ENCODE peak calls at places on chromosomes 1 and 21, in eight cellular contexts. One of them, this sample, is unnamed.

GRCh38 chr1:54287821-54288220 is 87.9 kb downstream of the MRPL37 start:
- DNase-seq in body of pancreas: no peak
- DNase-seq in adrenal gland: no peak
- DNase-seq in spleen: no peak
- DNase-seq in tibial nerve: no peak
- DNase-seq in transverse colon: no peak
- DNase-seq in A549: no peak
- DNase-seq in heart left ventricle: no peak
- DNase-seq in this sample: no peak

GRCh38 chr1:29828526-29829447 is 592.5 kb downstream of the PTPRU start:
- DNase-seq in body of pancreas: no peak
- DNase-seq in spleen: peak; percentile 57
- DNase-seq in tibial nerve: no peak
- DNase-seq in adrenal gland: no peak
- DNase-seq in heart left ventricle: no peak
- DNase-seq in transverse colon: no peak
- DNase-seq in A549: no peak
- DNase-seq in this sample: no peak

GRCh38 chr1:92091625-92092024 is 11.5 kb downstream of the BTBD8 start:
- DNase-seq in adrenal gland: no peak
- DNase-seq in spleen: no peak
- DNase-seq in A549: no peak
- DNase-seq in tibial nerve: no peak
- DNase-seq in heart left ventricle: no peak
- DNase-seq in transverse colon: no peak
- DNase-seq in body of pancreas: no peak
- DNase-seq in this sample: no peak

GRCh38 chr21:30257773-30258172 is 25.0 kb downstream of the KRTAP24-1 start:
- DNase-seq in heart left ventricle: no peak
- DNase-seq in adrenal gland: no peak
- DNase-seq in A549: no peak
- DNase-seq in tibial nerve: peak; percentile 21
- DNase-seq in body of pancreas: no peak
- DNase-seq in spleen: no peak
- DNase-seq in transverse colon: no peak
- DNase-seq in this sample: no peak

GRCh38 chr21:27565418-27565817 is 598.5 kb upstream of the ADAMTS5 start:
- DNase-seq in heart left ventricle: no peak
- DNase-seq in body of pancreas: no peak
- DNase-seq in tibial nerve: no peak
- DNase-seq in spleen: no peak
- DNase-seq in A549: no peak
- DNase-seq in transverse colon: no peak
- DNase-seq in adrenal gland: no peak
- DNase-seq in this sample: no peak

GRCh38 chr21:29105218-29105617 is 25.2 kb upstream of the MAP3K7CL start:
- DNase-seq in transverse colon: no peak
- DNase-seq in A549: no peak
- DNase-seq in body of pancreas: no peak
- DNase-seq in tibial nerve: no peak
- DNase-seq in heart left ventricle: no peak
- DNase-seq in spleen: no peak
- DNase-seq in adrenal gland: no peak
- DNase-seq in this sample: no peak

GRCh38 chr1:66247415-66248208 is 286.3 kb upstream of the SGIP1 start:
- DNase-seq in spleen: peak; percentile 75
- DNase-seq in A549: no peak
- DNase-seq in body of pancreas: no peak
- DNase-seq in tibial nerve: no peak
- DNase-seq in adrenal gland: no peak
- DNase-seq in transverse colon: no peak
- DNase-seq in heart left ventricle: no peak
- DNase-seq in this sample: no peak

GRCh38 chr1:172004671-172005070 is 163.4 kb downstream of the DNM3 start:
- DNase-seq in tibial nerve: no peak
- DNase-seq in body of pancreas: no peak
- DNase-seq in adrenal gland: no peak
- DNase-seq in spleen: no peak
- DNase-seq in transverse colon: no peak
- DNase-seq in heart left ventricle: no peak
- DNase-seq in A549: no peak
- DNase-seq in this sample: no peak

GRCh38 chr21:41758550-41758949 is 8.3 kb downstream of the RIPK4 start:
- DNase-seq in tibial nerve: no peak
- DNase-seq in transverse colon: no peak
- DNase-seq in A549: no peak
- DNase-seq in heart left ventricle: no peak
- DNase-seq in spleen: peak; percentile 19
- DNase-seq in adrenal gland: no peak
- DNase-seq in body of pancreas: no peak
- DNase-seq in this sample: no peak

GRCh38 chr1:53367503-53368313 is 39.8 kb upstream of the LRP8 start:
- DNase-seq in transverse colon: peak; percentile 19
- DNase-seq in heart left ventricle: no peak
- DNase-seq in A549: no peak
- DNase-seq in body of pancreas: no peak
- DNase-seq in tibial nerve: no peak
- DNase-seq in spleen: peak; percentile 80
- DNase-seq in adrenal gland: no peak
- DNase-seq in this sample: peak; percentile 52

GRCh38 chr1:226738421-226738994 is 574 bp downstream of the ITPKB start:
- DNase-seq in spleen: peak; percentile 91
- DNase-seq in transverse colon: peak; percentile 48
- DNase-seq in body of pancreas: peak; percentile 51
- DNase-seq in A549: no peak
- DNase-seq in heart left ventricle: peak; percentile 32
- DNase-seq in adrenal gland: no peak
- DNase-seq in tibial nerve: no peak
- DNase-seq in this sample: no peak

GRCh38 chr1:225878282-225878681 is 3.9 kb downstream of the TMEM63A start:
- DNase-seq in adrenal gland: no peak
- DNase-seq in spleen: peak; percentile 36
- DNase-seq in heart left ventricle: no peak
- DNase-seq in body of pancreas: no peak
- DNase-seq in tibial nerve: no peak
- DNase-seq in A549: no peak
- DNase-seq in transverse colon: no peak
- DNase-seq in this sample: no peak

GRCh38 chr1:41260768-41261167 is 18.7 kb upstream of the SCMH1 start:
- DNase-seq in spleen: no peak
- DNase-seq in heart left ventricle: no peak
- DNase-seq in adrenal gland: no peak
- DNase-seq in transverse colon: no peak
- DNase-seq in tibial nerve: no peak
- DNase-seq in A549: no peak
- DNase-seq in body of pancreas: no peak
- DNase-seq in this sample: no peak

GRCh38 chr21:46118871-46119564 is 21.1 kb downstream of the COL6A2 start:
- DNase-seq in heart left ventricle: peak; percentile 5
- DNase-seq in A549: no peak
- DNase-seq in body of pancreas: peak; percentile 4
- DNase-seq in spleen: peak; percentile 59
- DNase-seq in adrenal gland: no peak
- DNase-seq in tibial nerve: no peak
- DNase-seq in transverse colon: peak; percentile 6
- DNase-seq in this sample: peak; percentile 81

GRCh38 chr1:201305815-201306214 is 22.5 kb downstream of the PKP1 start:
- DNase-seq in heart left ventricle: no peak
- DNase-seq in tibial nerve: no peak
- DNase-seq in transverse colon: no peak
- DNase-seq in body of pancreas: no peak
- DNase-seq in spleen: no peak
- DNase-seq in adrenal gland: no peak
- DNase-seq in A549: no peak
- DNase-seq in this sample: no peak

GRCh38 chr1:3564921-3565831 is 46.1 kb downstream of the MEGF6 start:
- DNase-seq in spleen: peak; percentile 80
- DNase-seq in heart left ventricle: no peak
- DNase-seq in tibial nerve: no peak
- DNase-seq in A549: peak; percentile 73
- DNase-seq in transverse colon: no peak
- DNase-seq in adrenal gland: no peak
- DNase-seq in body of pancreas: peak; percentile 37
- DNase-seq in this sample: no peak

GRCh38 chr1:110136911-110137310 is 13.4 kb upstream of the SLC6A17 start:
- DNase-seq in heart left ventricle: peak; percentile 28
- DNase-seq in adrenal gland: no peak
- DNase-seq in A549: no peak
- DNase-seq in body of pancreas: peak; percentile 61
- DNase-seq in transverse colon: no peak
- DNase-seq in spleen: no peak
- DNase-seq in tibial nerve: no peak
- DNase-seq in this sample: no peak

DNA sequence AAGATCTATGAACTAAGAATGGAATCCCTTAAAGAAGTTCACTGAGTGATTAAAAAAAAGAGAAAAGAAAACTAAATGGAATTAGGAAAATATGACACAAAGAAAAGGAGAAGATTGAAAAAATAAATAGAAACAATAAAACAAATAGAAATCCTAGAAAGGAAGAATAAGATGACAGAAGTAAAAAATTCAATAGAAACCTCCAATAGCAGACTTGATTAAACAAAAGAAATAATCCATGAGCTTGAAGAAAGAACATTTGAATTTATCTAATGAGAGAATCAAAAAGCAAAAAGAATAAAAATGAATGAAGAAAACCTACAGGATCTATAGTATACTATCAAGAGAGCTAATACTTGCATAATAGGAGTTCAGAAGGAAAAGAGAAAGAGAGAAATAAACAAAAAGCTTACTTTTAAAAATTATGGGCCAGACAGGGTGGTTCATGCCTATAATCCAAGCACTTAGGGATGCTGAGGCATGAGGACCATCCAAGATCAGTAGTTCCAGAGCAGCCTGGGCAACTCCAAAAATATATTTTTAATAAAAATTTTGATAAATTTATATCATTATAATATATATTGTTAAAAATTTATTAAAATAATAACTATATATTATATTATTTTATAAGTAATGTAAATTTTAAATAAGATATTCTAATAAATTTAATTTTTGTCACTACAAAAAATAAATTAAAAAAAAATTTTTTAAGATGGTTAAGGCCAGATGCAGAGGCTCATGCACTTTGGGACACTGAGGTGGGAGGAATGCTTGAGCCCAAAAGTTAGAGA is 9.4 kb upstream of the VN1R5 start:
- DNase-seq in spleen: no peak
- DNase-seq in tibial nerve: no peak
- DNase-seq in transverse colon: no peak
- DNase-seq in adrenal gland: no peak
- DNase-seq in body of pancreas: no peak
- DNase-seq in heart left ventricle: no peak
- DNase-seq in A549: no peak
- DNase-seq in this sample: no peak
- TF ChIP-seq POLR2A in spleen: no peak
- TF ChIP-seq POLR2A in tibial nerve: no peak
- TF ChIP-seq POLR2A in transverse colon: no peak
- TF ChIP-seq POLR2A in adrenal gland: no peak
- TF ChIP-seq POLR2A in body of pancreas: no peak
- TF ChIP-seq POLR2A in heart left ventricle: no peak
- TF ChIP-seq POLR2A in A549: no peak
- TF ChIP-seq POLR2A in this sample: no peak

GRCh38 chr1:218459878-218460277 is 114.7 kb downstream of the TGFB2 start:
- DNase-seq in tibial nerve: no peak
- DNase-seq in A549: peak; percentile 78
- DNase-seq in spleen: no peak
- DNase-seq in heart left ventricle: peak; percentile 43
- DNase-seq in body of pancreas: no peak
- DNase-seq in adrenal gland: peak; percentile 31
- DNase-seq in transverse colon: no peak
- DNase-seq in this sample: no peak
- H3K4me3 ChIP-seq in tibial nerve: no peak overlapping the region
- H3K4me3 ChIP-seq in A549: peak overlapping the region; percentile 10
- H3K4me3 ChIP-seq in spleen: no peak overlapping the region
- H3K4me3 ChIP-seq in heart left ventricle: no peak overlapping the region
- H3K4me3 ChIP-seq in body of pancreas: no peak overlapping the region
- H3K4me3 ChIP-seq in adrenal gland: no peak overlapping the region
- H3K4me3 ChIP-seq in transverse colon: no peak overlapping the region
- H3K4me3 ChIP-seq in this sample: no peak overlapping the region

GRCh38 chr1:229258031-229258850 is 12.7 kb upstream of the RAB4A start:
- DNase-seq in tibial nerve: peak; percentile 78
- DNase-seq in heart left ventricle: peak; percentile 57
- DNase-seq in spleen: no peak
- DNase-seq in A549: peak; percentile 59
- DNase-seq in body of pancreas: peak; percentile 76
- DNase-seq in transverse colon: peak; percentile 68
- DNase-seq in adrenal gland: peak; percentile 63
- DNase-seq in this sample: no peak

GRCh38 chr1:229262239-229262638 is 8.7 kb upstream of the RAB4A start:
- DNase-seq in heart left ventricle: no peak
- DNase-seq in tibial nerve: no peak
- DNase-seq in spleen: no peak
- DNase-seq in adrenal gland: no peak
- DNase-seq in A549: no peak
- DNase-seq in transverse colon: no peak
- DNase-seq in body of pancreas: no peak
- DNase-seq in this sample: no peak

GRCh38 chr1:229254910-229255541 is 15.9 kb upstream of the RAB4A start:
- DNase-seq in adrenal gland: no peak
- DNase-seq in tibial nerve: no peak
- DNase-seq in transverse colon: no peak
- DNase-seq in spleen: no peak
- DNase-seq in heart left ventricle: no peak
- DNase-seq in A549: no peak
- DNase-seq in body of pancreas: no peak
- DNase-seq in this sample: no peak

GRCh38 chr1:229260297-229260696 is 10.6 kb upstream of the RAB4A start:
- DNase-seq in heart left ventricle: no peak
- DNase-seq in spleen: no peak
- DNase-seq in tibial nerve: no peak
- DNase-seq in adrenal gland: no peak
- DNase-seq in body of pancreas: no peak
- DNase-seq in A549: no peak
- DNase-seq in transverse colon: no peak
- DNase-seq in this sample: no peak

GRCh38 chr1:229258851-229259110 is 12.1 kb upstream of the RAB4A start:
- DNase-seq in adrenal gland: no peak
- DNase-seq in heart left ventricle: no peak
- DNase-seq in body of pancreas: no peak
- DNase-seq in spleen: no peak
- DNase-seq in transverse colon: no peak
- DNase-seq in tibial nerve: no peak
- DNase-seq in A549: no peak
- DNase-seq in this sample: no peak
- TF ChIP-seq POLR2A in adrenal gland: no peak
- TF ChIP-seq POLR2A in heart left ventricle: no peak
- TF ChIP-seq POLR2A in body of pancreas: no peak
- TF ChIP-seq POLR2A in spleen: no peak
- TF ChIP-seq POLR2A in transverse colon: no peak
- TF ChIP-seq POLR2A in tibial nerve: no peak
- TF ChIP-seq POLR2A in A549: no peak
- TF ChIP-seq POLR2A in this sample: no peak

DNA sequence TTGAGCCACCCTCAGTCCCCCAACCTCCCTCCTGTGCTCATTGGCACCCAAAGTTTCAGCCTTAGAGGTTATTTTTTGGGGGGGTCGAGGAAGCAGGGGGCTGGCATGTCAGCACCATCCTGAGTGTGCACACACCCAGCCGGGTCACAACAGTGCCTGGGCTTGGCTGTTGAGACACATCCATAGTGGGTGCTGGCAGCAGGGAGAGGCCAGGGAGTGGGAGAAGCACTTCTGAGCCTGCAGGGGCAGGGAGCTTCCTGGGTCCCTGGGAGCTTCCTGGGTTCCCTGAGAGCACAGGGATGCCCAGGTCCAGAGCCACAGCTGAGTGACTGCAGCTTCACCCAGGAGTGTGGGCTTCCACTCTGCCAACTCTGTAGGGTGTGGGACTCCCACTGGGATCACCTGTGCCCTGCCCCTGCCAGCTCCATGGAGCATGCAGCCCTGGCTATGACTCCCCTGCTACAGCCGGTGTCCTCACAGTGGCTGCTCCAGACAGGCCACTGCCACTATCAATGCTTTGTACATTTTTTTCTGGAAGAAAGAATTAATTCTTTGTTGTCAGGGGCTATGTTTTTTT is 240.4 kb downstream of the PTGER3 start:
- DNase-seq in transverse colon: no peak
- DNase-seq in A549: no peak
- DNase-seq in spleen: peak; percentile 58
- DNase-seq in adrenal gland: no peak
- DNase-seq in tibial nerve: no peak
- DNase-seq in body of pancreas: no peak
- DNase-seq in heart left ventricle: no peak
- DNase-seq in this sample: no peak
- H3K4me3 ChIP-seq in transverse colon: no peak overlapping the region
- H3K4me3 ChIP-seq in A549: no peak overlapping the region
- H3K4me3 ChIP-seq in spleen: no peak overlapping the region
- H3K4me3 ChIP-seq in adrenal gland: no peak overlapping the region
- H3K4me3 ChIP-seq in tibial nerve: no peak overlapping the region
- H3K4me3 ChIP-seq in body of pancreas: no peak overlapping the region
- H3K4me3 ChIP-seq in heart left ventricle: no peak overlapping the region
- H3K4me3 ChIP-seq in this sample: no peak overlapping the region

This sample was measured in suprapubic skin.